ENCODE peak calls at places on chromosome 16, in four cellular contexts. G, L, S and B are unnamed samples.

GRCh38 chr16:28117168-28117565 is 53.7 kb upstream of the GSG1L start:
- DNase-seq in G (no peak), L (no peak), S (no peak), B (no peak)

GRCh38 chr16:87132361-87133014 is 184.7 kb downstream of the C16orf95 start:
- DNase-seq in G (no peak), L (no peak), S (no peak), B (no peak)

GRCh38 chr16:65624696-65625095 is 502.8 kb upstream of the CDH11 start:
- DNase-seq in G (no peak), L (no peak), S (no peak), B (no peak)

GRCh38 chr16:11160676-11161115 is 95.3 kb downstream of the SOCS1 start:
- DNase-seq in G (peak), L (no peak), S (no peak), B (no peak)

GRCh38 chr16:1323296-1324239 is 9.9 kb upstream of the BAIAP3 start:
- DNase-seq in G (no peak), L (no peak), S (no peak), B (no peak)

GRCh38 chr16:2167081-2167638 is 11.6 kb downstream of the TRAF7 start:
- DNase-seq in G (no peak), L (no peak), S (no peak), B (no peak)

GRCh38 chr16:85986931-85987749 is 88.2 kb downstream of the IRF8 start:
- DNase-seq in G (no peak), L (no peak), S (peak), B (no peak)

GRCh38 chr16:67100569-67101300 is 9.0 kb upstream of the PHAF1 start:
- DNase-seq in G (no peak), L (peak), S (no peak), B (no peak)

GRCh38 chr16:89534147-89534788 is 26.1 kb downstream of the SPG7 start:
- DNase-seq in G (no peak), L (peak), S (no peak), B (no peak)

GRCh38 chr16:66617010-66617434 is 12.5 kb downstream of the CMTM3 start:
- DNase-seq in G (no peak), L (no peak), S (no peak), B (no peak)

GRCh38 chr16:29790183-29790948 is at the start of gene KIF22:
- DNase-seq in G (peak), L (peak), S (peak), B (no peak)

GRCh38 chr16:29790949-29791844 is 646 bp downstream of the KIF22 start:
- DNase-seq in G (no peak), L (peak), S (no peak), B (no peak)

GRCh38 chr16:29794231-29794710 is 3.7 kb downstream of the KIF22 start:
- DNase-seq in G (no peak), L (no peak), S (no peak), B (no peak)

GRCh38 chr16:29789775-29790182 is 772 bp upstream of the KIF22 start:
- DNase-seq in G (no peak), L (no peak), S (no peak), B (no peak)

DNA sequence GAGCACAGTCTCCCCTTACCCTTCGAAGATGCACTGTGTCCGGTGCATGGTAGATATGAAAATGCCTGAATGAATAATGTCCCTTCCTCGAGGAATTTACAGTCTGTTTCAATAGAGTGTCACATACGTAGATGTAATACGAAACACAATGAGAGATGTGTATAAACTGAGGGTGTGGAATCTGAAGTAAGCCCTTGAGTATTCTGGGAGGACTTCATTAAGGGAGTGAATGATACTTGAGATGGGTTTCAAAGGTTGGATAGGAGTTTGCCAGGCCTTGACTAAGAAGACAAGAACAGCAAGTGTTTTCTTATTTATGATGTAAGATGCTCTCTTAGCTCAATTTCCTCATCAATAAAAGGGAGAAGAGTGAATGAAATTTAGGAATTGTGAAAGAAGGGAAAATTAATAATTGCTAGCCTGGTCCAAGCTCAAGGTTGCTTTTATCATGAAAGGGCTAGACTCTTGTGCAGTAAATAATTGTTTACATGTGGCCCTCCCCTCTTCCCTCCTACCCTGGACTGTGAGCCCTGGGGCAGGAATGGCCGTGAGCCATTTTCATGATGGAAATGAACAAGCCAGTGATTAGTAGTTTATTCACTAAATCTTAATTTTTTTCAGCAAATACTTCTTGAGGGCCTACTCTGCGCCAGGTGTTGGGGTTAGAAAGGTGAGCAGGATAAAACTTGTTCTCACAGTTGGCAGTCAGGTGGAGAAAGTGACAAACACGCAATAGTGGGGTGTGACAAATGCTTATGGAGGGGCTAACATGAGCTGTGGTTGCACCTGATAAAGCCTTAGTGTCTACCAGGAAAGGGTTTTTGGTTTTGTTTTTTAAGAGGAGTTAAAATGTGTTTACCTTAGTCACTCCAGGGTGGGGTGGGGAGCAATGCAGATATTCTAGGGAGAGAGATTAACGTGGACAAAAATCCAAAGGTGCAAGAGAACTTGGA is 1.6 kb downstream of the KIF22 start:
- DNase-seq in G (no peak), L (no peak), S (no peak), B (no peak)
- H3K27ac ChIP-seq in G (no peak), L (peak), S (no peak), B (no peak)

GRCh38 chr16:81705261-81705660 is 73.8 kb upstream of the PLCG2 start:
- DNase-seq in G (no peak), L (no peak), S (no peak), B (no peak)
- H3K27ac ChIP-seq in G (no peak), L (no peak), S (no peak), B (peak)

GRCh38 chr16:53852678-53853077 is 148.7 kb downstream of the FTO start:
- DNase-seq in G (no peak), L (no peak), S (no peak), B (no peak)

GRCh38 chr16:53848950-53849349 is 145.0 kb downstream of the FTO start:
- DNase-seq in G (no peak), L (no peak), S (no peak), B (no peak)

GRCh38 chr16:53848277-53848942 is 144.5 kb downstream of the FTO start:
- DNase-seq in G (no peak), L (no peak), S (no peak), B (no peak)

GRCh38 chr16:53849994-53850393 is 146.0 kb downstream of the FTO start:
- DNase-seq in G (no peak), L (no peak), S (no peak), B (no peak)

GRCh38 chr16:53849585-53849984 is 145.6 kb downstream of the FTO start:
- DNase-seq in G (no peak), L (no peak), S (no peak), B (no peak)
- H3K27ac ChIP-seq in G (no peak), L (no peak), S (no peak), B (no peak)

DNA sequence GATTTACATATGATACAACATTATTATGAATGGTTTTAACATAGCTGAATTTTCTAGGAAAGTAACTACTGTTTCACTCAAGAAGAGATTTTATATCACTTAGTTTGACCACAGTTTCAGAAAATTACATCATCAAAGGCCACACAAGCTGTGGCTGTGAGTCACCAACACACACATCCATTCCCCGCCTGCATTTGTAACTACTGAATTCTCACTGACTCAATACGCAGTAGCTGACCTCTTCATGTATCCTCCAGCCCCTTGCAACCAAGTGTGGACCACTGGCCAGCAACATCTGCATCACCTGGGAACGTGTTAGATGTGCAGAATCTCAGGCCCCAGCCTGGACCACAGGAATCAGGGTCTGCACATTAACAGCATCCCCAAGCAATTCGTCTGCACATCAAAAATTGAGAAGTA is 197.6 kb downstream of the XYLT1 start:
- DNase-seq in G (no peak), L (no peak), S (no peak), B (no peak)
- H3K27ac ChIP-seq in G (no peak), L (no peak), S (no peak), B (no peak)

GRCh38 chr16:22694887-22695382 is 119.0 kb upstream of the HS3ST2 start:
- DNase-seq in G (no peak), L (no peak), S (no peak), B (no peak)
- H3K27ac ChIP-seq in G (no peak), L (no peak), S (no peak), B (peak)

GRCh38 chr16:31460582-31461002 is 1.3 kb downstream of the ARMC5 start:
- DNase-seq in G (peak), L (peak), S (no peak), B (no peak)
- H3K27ac ChIP-seq in G (no peak), L (peak), S (peak), B (peak)

GRCh38 chr16:3400779-3401688 is at the start of the genes ZNF174 and ZSCAN32:
- DNase-seq in G (peak), L (peak), S (peak), B (peak)

GRCh38 chr16:3400446-3400778 is 392 bp downstream of the ZSCAN32 start:
- DNase-seq in G (no peak), L (no peak), S (no peak), B (no peak)

DNA sequence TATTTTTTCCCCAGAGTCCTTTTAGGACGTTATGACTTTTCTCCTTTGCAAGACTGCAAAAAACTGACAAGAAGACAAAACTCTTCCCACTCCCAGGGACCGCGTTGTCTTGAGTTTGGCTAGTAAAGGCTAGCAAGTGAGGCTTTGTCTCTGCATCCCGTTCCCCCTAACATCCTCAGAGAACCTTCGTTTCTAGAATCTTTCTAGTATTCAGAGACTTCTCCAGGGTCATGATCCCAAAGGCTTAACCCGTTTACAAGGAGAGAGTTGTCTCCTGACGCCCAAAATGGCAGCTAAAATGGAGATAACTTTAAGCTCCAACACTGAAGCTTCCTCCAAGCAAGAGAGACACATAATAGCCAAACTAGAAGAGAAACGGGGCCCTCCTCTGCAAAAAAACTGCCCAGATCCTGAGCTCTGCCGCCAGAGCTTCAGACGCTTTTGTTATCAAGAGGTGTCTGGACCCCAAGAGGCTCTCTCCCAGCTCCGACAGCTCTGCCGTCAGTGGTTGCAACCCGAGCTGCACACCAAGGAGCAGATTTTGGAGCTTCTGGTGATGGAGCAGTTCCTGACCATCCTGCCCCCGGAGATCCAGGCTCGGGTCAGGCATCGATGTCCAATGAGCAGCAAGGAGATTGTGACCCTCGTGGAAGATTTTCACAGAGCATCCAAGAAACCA is 843 bp downstream of the ZNF174 start:
- DNase-seq in G (no peak), L (no peak), S (peak), B (no peak)
- H3K27ac ChIP-seq in G (no peak), L (peak), S (peak), B (peak)

DNA sequence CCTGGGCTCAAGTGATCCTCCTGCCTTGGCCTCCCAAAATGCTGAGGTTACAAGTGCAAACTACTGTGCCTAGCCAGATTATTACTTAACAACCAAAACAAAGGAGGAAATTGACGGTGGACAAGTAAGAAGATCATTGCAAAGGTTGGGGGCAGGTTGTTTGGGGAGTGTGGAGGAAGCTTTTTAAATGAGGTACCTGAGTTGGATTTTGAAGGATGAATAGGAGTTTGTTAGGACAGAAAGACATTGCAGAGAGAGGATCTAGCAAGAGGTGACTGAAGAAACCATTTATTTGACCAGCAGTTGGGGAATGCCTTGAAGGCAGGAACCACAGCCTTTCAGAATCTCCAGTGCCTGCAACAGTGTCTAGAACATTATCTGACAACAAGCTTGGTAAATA is 51.3 kb downstream of the ABCC1 start:
- DNase-seq in G (no peak), L (no peak), S (no peak), B (no peak)
- H3K27ac ChIP-seq in G (no peak), L (no peak), S (no peak), B (no peak)

DNA sequence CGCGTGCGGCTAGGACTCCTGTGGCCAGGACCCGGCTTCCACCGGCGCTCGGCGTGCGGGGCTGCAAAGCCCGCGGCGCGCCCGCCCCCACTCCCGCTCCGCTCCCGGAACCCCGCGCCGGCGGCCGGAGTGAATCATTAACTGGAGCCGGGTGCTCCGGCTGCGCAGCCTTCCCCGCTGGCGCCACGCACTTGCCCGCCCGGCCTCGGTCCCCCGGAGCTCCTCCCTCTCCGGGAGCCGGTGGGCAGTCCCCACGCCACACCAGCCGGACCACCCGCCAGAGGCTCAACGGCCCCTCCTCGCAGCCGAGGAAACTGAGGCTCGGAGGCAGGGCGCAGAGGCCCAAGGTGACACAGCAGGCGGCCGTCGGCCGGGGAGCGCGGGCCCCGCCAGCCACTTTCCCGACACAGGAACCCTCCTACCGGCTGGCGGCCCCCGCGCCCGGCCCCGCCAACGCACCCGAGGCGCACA is 580 bp downstream of the BCAR1 start:
- DNase-seq in G (no peak), L (no peak), S (peak), B (no peak)
- H3K27ac ChIP-seq in G (peak), L (no peak), S (peak), B (peak)

DNA sequence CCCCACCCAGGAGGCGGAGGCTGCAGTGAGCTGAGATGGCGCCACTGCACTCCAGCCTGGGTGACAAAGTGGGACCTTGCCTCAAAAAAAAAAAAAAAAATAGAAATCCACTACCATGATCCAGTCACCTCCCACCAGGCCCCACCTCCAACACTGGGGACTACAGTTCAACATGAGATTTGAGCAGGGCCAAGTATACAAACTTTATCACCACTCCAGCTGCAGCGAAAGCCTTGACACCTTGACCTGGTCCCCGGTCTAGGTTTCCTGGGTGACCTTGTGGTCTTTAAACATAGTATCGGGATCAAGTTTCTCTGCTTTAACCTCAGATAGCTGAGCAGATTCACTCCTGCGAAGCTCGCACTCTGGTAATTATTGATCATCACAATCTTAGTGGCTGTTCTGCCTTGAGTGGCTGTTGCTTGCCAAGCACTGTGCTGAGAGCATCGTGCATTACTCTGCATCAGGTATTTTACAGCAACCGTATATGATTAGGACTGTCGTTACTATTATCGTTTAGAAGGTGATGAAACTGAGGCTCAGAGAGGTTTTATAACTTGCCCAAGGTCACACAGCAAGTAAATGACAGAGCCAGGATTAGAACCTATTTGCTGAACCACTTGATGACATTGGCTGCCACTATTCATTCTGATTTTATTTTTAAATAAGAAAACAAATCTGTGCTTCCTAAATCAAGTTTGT is 50.3 kb upstream of the MEAK7 start:
- DNase-seq in G (no peak), L (no peak), S (no peak), B (no peak)
- H3K27ac ChIP-seq in G (no peak), L (peak), S (no peak), B (no peak)